ENCODE peak calls at places on chromosomes 6 and 20, in ten cellular contexts. U, J, I, M, Z, A, D, K, Y and N are unnamed samples. For H3K36me3 and H3K4me1, the result is how much of the 10 kb centered on the place peaks cover.

GRCh38 chr20:62628691-62629090 is 13.6 kb upstream of the SLCO4A1 start:
- DNase-seq in I (no peak), U (peak), Z (peak), M (no peak), J (no peak), A (no peak), K (no peak), D (no peak), Y (no peak), N (no peak)

GRCh38 chr20:17557675-17558006 is 12.2 kb upstream of the DSTN start:
- DNase-seq in U (no peak), K (no peak), M (no peak), Z (no peak), Y (no peak), A (peak), D (no peak), I (peak), J (no peak), N (no peak)

GRCh38 chr20:24720957-24721356 is 228.1 kb upstream of the CST7 start:
- DNase-seq in J (peak), M (no peak), Y (no peak), I (no peak), Z (no peak), U (peak), K (no peak), D (no peak), A (no peak), N (no peak)

GRCh38 chr20:48455606-48456360 is 372.0 kb downstream of the PREX1 start:
- DNase-seq in D (no peak), M (no peak), Y (no peak), J (no peak), U (peak), Z (no peak), I (no peak), K (peak), A (peak), N (no peak)

GRCh38 chr6:134442073-134442472 is 124.2 kb upstream of the SGK1 start:
- DNase-seq in M (no peak), K (no peak), Y (no peak), I (no peak), A (no peak), J (no peak), U (no peak), D (no peak), Z (no peak), N (no peak)

GRCh38 chr6:168864541-168865495 is 388.8 kb downstream of the THBS2 start:
- DNase-seq in K (no peak), A (no peak), M (no peak), D (no peak), I (no peak), Z (no peak), J (no peak), U (no peak), Y (no peak), N (no peak)

GRCh38 chr20:12166053-12166717 is 248.5 kb downstream of the BTBD3 start:
- DNase-seq in Y (no peak), J (no peak), U (no peak), I (peak), Z (no peak), A (peak), D (peak), M (no peak), K (no peak), N (no peak)

GRCh38 chr20:49668181-49668877 is 45.3 kb downstream of the B4GALT5 start:
- DNase-seq in M (peak), Y (peak), U (no peak), K (peak), A (no peak), Z (no peak), J (no peak), D (peak), I (no peak), N (no peak)

GRCh38 chr6:27091661-27092315 is 155.7 kb upstream of the PRSS16 start:
- DNase-seq in J (no peak), K (peak), I (peak), Y (no peak), Z (no peak), D (peak), U (peak), M (no peak), A (no peak), N (no peak)

GRCh38 chr6:9292975-9293374 is 857.6 kb upstream of the SLC35B3 start:
- DNase-seq in Y (no peak), M (no peak), K (no peak), I (peak), A (no peak), Z (no peak), D (no peak), J (no peak), U (no peak), N (no peak)

GRCh38 chr20:23254505-23254904 is 96.1 kb upstream of the NXT1 start:
- DNase-seq in U (no peak), J (no peak), M (no peak), Y (no peak), K (no peak), A (no peak), Z (no peak), D (no peak), I (no peak), N (no peak)

GRCh38 chr6:28218312-28219248 is 6.5 kb upstream of the ZSCAN9 start:
- DNase-seq in M (no peak), I (peak), Y (peak), U (peak), A (no peak), D (peak), J (peak), K (peak), Z (peak), N (no peak)

GRCh38 chr20:21125072-21125848 is 622 bp upstream of the KIZ start:
- DNase-seq in K (peak), Y (peak), U (no peak), J (no peak), I (peak), M (no peak), Z (peak), A (peak), D (peak), N (no peak)

GRCh38 chr20:49712918-49713778 is 530 bp downstream of the B4GALT5 start:
- DNase-seq in Y (peak), M (peak), A (peak), U (peak), D (peak), K (peak), I (no peak), J (no peak), Z (peak), N (no peak)

GRCh38 chr6:74991573-74992332 is 214.1 kb downstream of the COL12A1 start:
- DNase-seq in U (peak), M (no peak), Z (no peak), K (peak), I (peak), J (no peak), D (no peak), Y (no peak), A (no peak), N (no peak)

GRCh38 chr6:151481752-151482151 is 12.1 kb upstream of the CCDC170 start:
- DNase-seq in D (no peak), M (no peak), I (no peak), A (no peak), U (no peak), Z (no peak), J (no peak), K (no peak), Y (no peak), N (no peak)

GRCh38 chr6:121809211-121809610 is 373.8 kb downstream of the GJA1 start:
- DNase-seq in K (no peak), D (no peak), A (no peak), Z (no peak), Y (no peak), U (no peak), M (no peak), J (no peak), I (peak), N (no peak)

GRCh38 chr20:2603816-2604505 is 48.5 kb upstream of the NOP56 start:
- DNase-seq in A (no peak), J (no peak), Z (no peak), I (no peak), M (no peak), D (no peak), Y (no peak), K (no peak), U (no peak), N (no peak)

GRCh38 chr6:111747791-111748190 is 125.5 kb downstream of the FYN start:
- DNase-seq in K (no peak), U (no peak), A (no peak), Y (no peak), M (no peak), J (no peak), I (no peak), D (no peak), Z (no peak), N (no peak)

GRCh38 chr6:2028457-2029038 is 216.9 kb downstream of the GMDS start:
- DNase-seq in J (no peak), M (no peak), Y (no peak), U (no peak), A (no peak), I (no peak), Z (no peak), D (no peak), K (no peak), N (no peak)

GRCh38 chr20:51752343-51752951 is 15.7 kb downstream of the ATP9A start:
- DNase-seq in U (no peak), D (no peak), M (no peak), J (no peak), A (no peak), Y (peak), K (no peak), I (peak), Z (no peak), N (no peak)

GRCh38 chr20:46040902-46041535 is 12.0 kb downstream of the SLC12A5 start:
- DNase-seq in Y (no peak), K (peak), U (peak), J (no peak), M (no peak), I (peak), Z (no peak), D (peak), A (no peak), N (no peak)

GRCh38 chr6:113695506-113695905 is 161.6 kb upstream of the MARCKS start:
- DNase-seq in J (no peak), U (no peak), Z (no peak), A (no peak), Y (no peak), M (no peak), I (peak), K (no peak), D (no peak), N (no peak)

GRCh38 chr6:154169193-154169847 is 130.3 kb downstream of the OPRM1 start:
- DNase-seq in Z (no peak), M (no peak), A (no peak), I (no peak), Y (no peak), J (peak), K (no peak), D (no peak), U (no peak), N (no peak)

GRCh38 chr20:35271904-35272303 is 6.0 kb downstream of the MMP24OS start:
- DNase-seq in U (no peak), Z (no peak), M (no peak), A (no peak), K (no peak), D (no peak), J (no peak), Y (no peak), I (no peak), N (no peak)

GRCh38 chr6:108071736-108072276 is 2.7 kb downstream of the OSTM1 start:
- DNase-seq in J (no peak), U (peak), I (no peak), Y (no peak), Z (no peak), M (no peak), A (no peak), D (no peak), K (no peak), N (no peak)
- TF ChIP-seq CTCF in J (no peak), U (no peak), I (no peak), Y (no peak), Z (no peak), M (no peak), A (no peak), D (no peak), K (no peak), N (no peak)

GRCh38 chr20:37236462-37236861 is 25.2 kb downstream of the GHRH start:
- DNase-seq in D (no peak), Z (no peak), U (no peak), Y (peak), J (no peak), M (no peak), K (no peak), I (no peak), A (no peak), N (no peak)

GRCh38 chr20:37235065-37235464 is 26.5 kb downstream of the GHRH start:
- DNase-seq in A (no peak), D (no peak), J (no peak), K (no peak), Y (peak), M (no peak), Z (no peak), I (no peak), U (no peak), N (no peak)

GRCh38 chr20:37234254-37234581 is 27.4 kb downstream of the GHRH start:
- DNase-seq in Y (no peak), Z (no peak), A (no peak), K (no peak), J (no peak), D (no peak), U (no peak), M (no peak), I (no peak), N (no peak)

GRCh38 chr20:37231970-37232620 is 29.5 kb downstream of the GHRH start:
- DNase-seq in K (peak), J (no peak), U (no peak), A (no peak), Y (no peak), D (no peak), Z (no peak), M (no peak), I (no peak), N (no peak)

DNA sequence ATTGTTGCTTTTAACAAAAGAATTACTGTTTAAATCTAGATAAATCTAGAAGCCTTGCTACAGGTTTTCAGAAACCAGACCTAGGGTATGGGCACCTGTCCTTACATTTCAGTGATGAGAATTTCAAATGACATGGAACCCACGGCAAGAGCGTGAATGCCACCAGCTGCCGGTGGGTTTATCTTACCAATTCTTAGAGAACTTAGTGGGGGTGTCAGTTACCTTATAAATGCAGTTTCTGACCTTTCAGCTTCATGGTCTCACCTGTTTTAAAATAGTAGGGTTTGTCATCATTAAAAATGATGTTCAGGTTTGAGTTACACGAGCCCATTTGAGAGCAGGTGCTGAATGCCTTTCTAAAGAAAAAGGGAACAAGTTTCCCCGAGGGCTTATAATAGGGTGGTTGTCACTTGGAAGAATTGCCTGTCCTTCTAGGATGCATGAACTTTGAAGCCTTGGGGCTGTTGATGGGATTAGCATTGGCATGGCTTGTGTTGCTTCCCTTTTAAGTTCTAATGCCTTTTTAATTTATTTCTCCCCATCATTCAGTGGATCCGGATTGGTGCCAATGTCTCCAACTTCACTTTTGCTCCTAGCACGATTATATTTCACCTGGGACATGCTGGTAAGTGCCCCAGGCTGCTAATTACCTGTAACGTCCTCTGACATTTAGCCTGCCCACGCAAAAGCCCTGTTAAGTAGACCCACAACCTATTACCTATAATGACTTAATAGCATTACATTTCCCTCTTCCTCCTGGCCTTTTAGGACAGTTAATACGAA is 28.0 kb downstream of the GHRH start:
- DNase-seq in K (no peak), D (no peak), Y (peak), I (no peak), A (no peak), M (no peak), Z (no peak), J (no peak), U (peak), N (no peak)
- H3K36me3 ChIP-seq in K (under half), D (under half), Y (half or more), I (under half), A (under half), M (half or more), Z (half or more), J (half or more), U (half or more), N (half or more)

GRCh38 chr6:351867-352289 is 39.7 kb upstream of the IRF4 start:
- DNase-seq in D (no peak), A (no peak), Y (no peak), Z (no peak), M (no peak), I (no peak), K (no peak), J (no peak), U (no peak), N (no peak)

GRCh38 chr6:349491-349921 is 42.0 kb upstream of the IRF4 start:
- DNase-seq in Z (no peak), U (no peak), J (no peak), I (no peak), D (no peak), K (no peak), M (no peak), Y (no peak), A (no peak), N (no peak)

GRCh38 chr6:351011-351866 is 40.3 kb upstream of the IRF4 start:
- DNase-seq in K (no peak), Z (no peak), A (no peak), J (no peak), Y (no peak), M (no peak), D (no peak), U (no peak), I (no peak), N (no peak)

GRCh38 chr6:348860-349396 is 42.6 kb upstream of the IRF4 start:
- DNase-seq in U (no peak), Y (no peak), I (no peak), A (no peak), M (no peak), D (no peak), K (no peak), Z (no peak), J (no peak), N (no peak)

DNA sequence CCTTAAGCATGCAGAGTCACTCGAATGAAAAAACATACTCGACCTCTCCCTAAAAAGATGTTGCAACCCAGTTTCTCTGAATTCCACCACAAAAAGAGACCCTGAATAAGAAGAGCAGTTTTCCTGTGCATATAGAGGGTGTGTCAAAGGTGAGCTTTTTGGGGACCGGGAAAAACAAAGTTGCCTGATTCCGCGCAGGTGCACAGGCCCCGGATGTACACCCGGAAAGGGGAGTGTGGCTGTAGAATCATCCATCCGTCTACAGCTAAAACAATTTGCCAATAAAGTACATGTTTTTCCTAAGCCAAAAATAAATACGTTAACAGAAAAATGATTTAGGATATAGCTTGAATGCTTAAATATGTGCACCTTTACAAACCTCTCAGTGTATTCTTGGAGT is 41.2 kb upstream of the IRF4 start:
- DNase-seq in U (no peak), A (no peak), K (no peak), Y (no peak), Z (no peak), D (no peak), I (no peak), J (no peak), M (no peak), N (no peak)
- H3K4me1 ChIP-seq in U (under half), A (under half), K (under half), Y (under half), Z (under half), D (under half), I (under half), J (under half), M (under half), N (under half)

DNA sequence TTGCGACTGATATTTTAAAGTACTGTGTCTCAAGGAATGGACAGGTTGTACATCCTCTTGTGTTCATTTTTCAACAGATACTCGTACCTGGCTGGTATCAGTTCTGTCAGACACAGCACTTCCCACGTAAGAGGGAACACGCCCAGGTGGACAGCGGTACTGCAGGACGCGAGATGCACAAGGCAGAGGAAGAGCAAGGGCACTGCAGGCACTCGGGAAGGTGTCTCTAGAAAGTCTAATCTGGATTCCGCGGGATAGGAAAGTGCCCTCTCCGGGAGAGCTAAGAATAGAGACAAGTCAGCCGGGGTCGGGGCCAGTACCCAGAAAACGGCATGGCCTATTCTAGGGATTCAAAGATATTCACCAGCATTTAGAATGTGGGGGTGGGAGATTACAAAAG is 94.2 kb upstream of the MBOAT1 start:
- DNase-seq in U (peak), Z (no peak), I (no peak), D (no peak), A (no peak), K (peak), J (no peak), Y (no peak), M (no peak), N (no peak)
- TF ChIP-seq CTCF in U (peak), Z (no peak), I (no peak), D (no peak), A (no peak), K (peak), J (no peak), Y (no peak), M (no peak), N (no peak)

GRCh38 chr6:53011993-53012392 is 16.9 kb upstream of the GSTA4 start:
- DNase-seq in A (no peak), K (no peak), I (peak), Z (no peak), U (no peak), D (no peak), M (no peak), J (no peak), Y (no peak), N (no peak)
- H3K36me3 ChIP-seq in A (under half), K (under half), I (under half), Z (half or more), U (under half), D (under half), M (under half), J (half or more), Y (half or more), N (half or more)

GRCh38 chr6:156782691-156783320 is 5.6 kb downstream of the ARID1B start:
- DNase-seq in J (no peak), K (no peak), U (no peak), Y (no peak), A (no peak), M (no peak), Z (no peak), D (no peak), I (no peak), N (no peak)

GRCh38 chr6:156789081-156789943 is 12.1 kb downstream of the ARID1B start:
- DNase-seq in Z (no peak), A (no peak), D (no peak), J (no peak), U (peak), M (no peak), K (no peak), I (no peak), Y (no peak), N (no peak)

GRCh38 chr6:156783958-156784357 is 6.8 kb downstream of the ARID1B start:
- DNase-seq in J (no peak), Y (no peak), Z (no peak), A (no peak), U (no peak), K (peak), D (no peak), I (no peak), M (no peak), N (no peak)

GRCh38 chr6:156787569-156788492 is 10.7 kb downstream of the ARID1B start:
- DNase-seq in M (no peak), D (no peak), A (no peak), I (no peak), J (no peak), Z (no peak), U (peak), K (peak), Y (no peak), N (no peak)

DNA sequence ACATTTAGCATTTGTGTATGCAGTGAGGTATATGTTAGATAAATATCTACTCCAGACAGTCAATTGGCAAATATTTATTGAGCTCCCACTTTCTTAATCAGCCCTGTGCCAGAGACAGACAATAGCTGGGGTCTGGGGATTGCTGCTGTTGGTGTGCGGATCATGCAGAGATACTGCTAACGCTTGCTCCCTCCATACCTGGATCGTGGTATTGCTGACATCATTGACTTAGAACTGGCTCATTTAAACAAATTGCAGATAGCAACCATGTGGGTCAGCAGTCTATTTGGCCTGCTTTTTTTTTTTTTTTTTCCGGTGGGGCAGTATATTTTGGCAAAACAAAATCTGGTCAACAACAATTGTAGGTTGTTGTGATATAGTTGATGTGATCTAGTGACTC is 9.5 kb downstream of the ARID1B start:
- DNase-seq in D (no peak), Y (no peak), Z (no peak), I (no peak), J (no peak), K (no peak), A (no peak), U (peak), M (no peak), N (no peak)
- H3K4me1 ChIP-seq in D (under half), Y (under half), Z (under half), I (under half), J (half or more), K (half or more), A (under half), U (under half), M (half or more), N (half or more)